ENCODE peak calls at places on chromosomes 3 and 15, in ten cellular contexts. H is RWPE1; X is left kidney; K is SHP77; E is stimulated activated CD4-positive, alpha-beta T cell treated with anti-CD3 and anti-CD28 coated beads, Interleukin-15, amount 100 ng/mL, for 1 hour; R is retina; D is transverse colon; U is non-pigmented ciliary epithelial cell; O is psoas muscle; G is natural killer cell treated with Interleukin-12 subunit alpha and Interleukin-12 subunit beta and Interleukin-15 and Interleukin-18, amount 100 ng/mL, for 72 hours. B is an unnamed sample.

GRCh38 chr3:67000006-67000405 is 1.9 kb downstream of the KBTBD8 start:
- DNase-seq in H (peak; percentile 56), X (no peak), K (no peak), E (no peak), R (no peak), D (no peak), U (peak; percentile 74), O (no peak), G (no peak), B (no peak)

GRCh38 chr3:99825239-99825638 is 7.6 kb downstream of the CMSS1 start:
- DNase-seq in H (peak; percentile 33), X (no peak), K (no peak), E (no peak), R (no peak), D (no peak), U (no peak), O (no peak), G (no peak), B (no peak)

GRCh38 chr15:100002787-100003536 is 269.7 kb upstream of the LYSMD4 start:
- DNase-seq in H (no peak), X (no peak), K (no peak), E (no peak), R (no peak), D (no peak), U (no peak), O (no peak), G (no peak), B (no peak)

GRCh38 chr3:150450906-150451305 is 42.8 kb downstream of the TSC22D2 start:
- DNase-seq in H (no peak), X (no peak), K (no peak), E (no peak), R (no peak), D (no peak), U (no peak), O (no peak), G (no peak), B (no peak)

GRCh38 chr3:32951410-32951811 is at the start of gene CCR4:
- DNase-seq in H (no peak), X (no peak), K (no peak), E (peak; percentile 20), R (no peak), D (no peak), U (no peak), O (no peak), G (no peak), B (no peak)

GRCh38 chr3:191066669-191067068 is 132.4 kb upstream of the OSTN start:
- DNase-seq in H (peak; percentile 66), X (no peak), K (no peak), E (no peak), R (no peak), D (no peak), U (no peak), O (no peak), G (no peak), B (no peak)

GRCh38 chr3:166444336-166444735 is 607.1 kb upstream of the BCHE start:
- DNase-seq in H (peak; percentile 53), X (peak; percentile 11), K (peak; percentile 81), E (no peak), R (no peak), D (no peak), U (no peak), O (no peak), G (no peak), B (no peak)

GRCh38 chr15:82146990-82147461 is 101.2 kb upstream of the MEX3B start:
- DNase-seq in H (peak; percentile 86), X (no peak), K (no peak), E (no peak), R (no peak), D (no peak), U (peak; percentile 53), O (no peak), G (no peak), B (no peak)

GRCh38 chr15:98866503-98866902 is 141.1 kb downstream of the PGPEP1L start:
- DNase-seq in H (no peak), X (peak; percentile 35), K (peak; percentile 38), E (no peak), R (no peak), D (no peak), U (no peak), O (no peak), G (no peak), B (no peak)

GRCh38 chr3:32419766-32420137 is 28.1 kb downstream of the CMTM7 start:
- DNase-seq in H (no peak), X (no peak), K (no peak), E (no peak), R (no peak), D (no peak), U (no peak), O (no peak), G (no peak), B (no peak)

GRCh38 chr3:123618076-123618703 is 33.3 kb upstream of the HACD2 start:
- DNase-seq in H (no peak), X (no peak), K (no peak), E (no peak), R (no peak), D (no peak), U (no peak), O (no peak), G (no peak), B (no peak)

GRCh38 chr3:169945313-169945712 is 21.3 kb upstream of the SEC62 start:
- DNase-seq in H (no peak), X (peak; percentile 30), K (no peak), E (no peak), R (no peak), D (peak; percentile 44), U (no peak), O (no peak), G (no peak), B (no peak)

GRCh38 chr3:184716652-184717607 is 5.1 kb upstream of the MAGEF1 start:
- DNase-seq in H (peak; percentile 58), X (peak; percentile 94), K (peak; percentile 59), E (no peak), R (peak; percentile 92), D (no peak), U (no peak), O (no peak), G (no peak), B (peak; percentile 56)

GRCh38 chr15:41607033-41607432 is 48.0 kb downstream of the TYRO3 start:
- DNase-seq in H (peak; percentile 52), X (no peak), K (no peak), E (no peak), R (no peak), D (no peak), U (peak; percentile 79), O (no peak), G (no peak), B (no peak)

GRCh38 chr3:113532698-113533533 is 561 bp downstream of the SIDT1 start:
- DNase-seq in H (no peak), X (peak; percentile 74), K (no peak), E (peak; percentile 15), R (peak; percentile 85), D (peak; percentile 46), U (no peak), O (peak; percentile 52), G (no peak), B (peak; percentile 7)

GRCh38 chr15:73233623-73234022 is 135.1 kb downstream of the HCN4 start:
- DNase-seq in H (no peak), X (no peak), K (no peak), E (no peak), R (no peak), D (no peak), U (no peak), O (no peak), G (no peak), B (no peak)